ENCODE peak calls at places on chromosomes 7 and 10, in five cellular contexts. Y, N, P, G and A are unnamed samples.

GRCh38 chr7:39700932-39701331 is 77.6 kb downstream of the RALA start:
- DNase-seq in Y (no peak), N (no peak), P (peak; percentile 40), G (no peak), A (peak; percentile 19)

GRCh38 chr10:11483189-11484148 is 128.0 kb downstream of the USP6NL start:
- DNase-seq in Y (no peak), N (no peak), P (no peak), G (no peak), A (no peak)

GRCh38 chr10:104254493-104255243 is at the start of gene GSTO1:
- DNase-seq in Y (no peak), N (peak; percentile 18), P (peak; percentile 88), G (peak; percentile 45), A (peak; percentile 87)

GRCh38 chr7:101507791-101508252 is 121.3 kb downstream of the MYL10 start:
- DNase-seq in Y (peak; percentile 26), N (peak; percentile 63), P (peak; percentile 38), G (no peak), A (no peak)

GRCh38 chr7:112421666-112422486 is 28.4 kb upstream of the IFRD1 start:
- DNase-seq in Y (no peak), N (no peak), P (no peak), G (no peak), A (no peak)

GRCh38 chr7:727104-727805 is at the start of gene PRKAR1B:
- DNase-seq in Y (no peak), N (no peak), P (no peak), G (no peak), A (no peak)

GRCh38 chr10:17244712-17245365 is 16.8 kb downstream of the VIM start:
- DNase-seq in Y (no peak), N (no peak), P (no peak), G (no peak), A (no peak)

GRCh38 chr10:62230344-62231138 is 38.1 kb downstream of the RTKN2 start:
- DNase-seq in Y (no peak), N (no peak), P (no peak), G (no peak), A (no peak)

GRCh38 chr10:102113956-102114857 is 6.0 kb downstream of the LDB1 start:
- DNase-seq in Y (no peak), N (peak; percentile 17), P (no peak), G (no peak), A (peak; percentile 35)

GRCh38 chr10:110651044-110651958 is 7.2 kb downstream of the RBM20 start:
- DNase-seq in Y (no peak), N (no peak), P (no peak), G (no peak), A (no peak)

GRCh38 chr7:5374464-5374863 is 49.2 kb downstream of the TNRC18 start:
- DNase-seq in Y (no peak), N (no peak), P (no peak), G (no peak), A (no peak)

GRCh38 chr7:101817930-101818698 is 688 bp downstream of the CUX1 start:
- DNase-seq in Y (no peak), N (no peak), P (no peak), G (no peak), A (no peak)

GRCh38 chr10:15478429-15478828 is 107.3 kb upstream of the FAM171A1 start:
- DNase-seq in Y (no peak), N (no peak), P (no peak), G (no peak), A (no peak)

GRCh38 chr10:95392711-95393164 is 101.9 kb upstream of the PDLIM1 start:
- DNase-seq in Y (no peak), N (no peak), P (no peak), G (no peak), A (no peak)

GRCh38 chr10:97196213-97197029 is 10.7 kb upstream of the SLIT1 start:
- DNase-seq in Y (no peak), N (peak; percentile 44), P (peak; percentile 62), G (no peak), A (peak; percentile 56)

GRCh38 chr7:75624134-75624832 is 114.5 kb downstream of the HIP1 start:
- DNase-seq in Y (no peak), N (no peak), P (peak; percentile 43), G (no peak), A (peak; percentile 47)

GRCh38 chr7:41942468-41943097 is 239.7 kb upstream of the INHBA start:
- DNase-seq in Y (no peak), N (no peak), P (no peak), G (no peak), A (no peak)

GRCh38 chr7:127594490-127594889 is 954 bp downstream of the FSCN3 start:
- DNase-seq in Y (no peak), N (no peak), P (peak; percentile 75), G (no peak), A (no peak)

GRCh38 chr10:130790339-130790738 is 521.2 kb downstream of the TCERG1L start:
- DNase-seq in Y (no peak), N (no peak), P (no peak), G (no peak), A (no peak)

GRCh38 chr7:2508327-2509231 is 11.0 kb upstream of the LFNG start:
- DNase-seq in Y (no peak), N (no peak), P (no peak), G (no peak), A (peak; percentile 79)

GRCh38 chr7:89129600-89130375 is 334.3 kb upstream of the TEX47 start:
- DNase-seq in Y (no peak), N (no peak), P (no peak), G (no peak), A (no peak)

GRCh38 chr10:71973777-71974488 is 9.7 kb downstream of the CHST3 start:
- DNase-seq in Y (no peak), N (no peak), P (no peak), G (no peak), A (no peak)

GRCh38 chr7:106957766-106958165 is 86.7 kb upstream of the PRKAR2B start:
- DNase-seq in Y (no peak), N (no peak), P (peak; percentile 54), G (no peak), A (no peak)

GRCh38 chr10:5894458-5894857 is 4.4 kb downstream of the FBH1 start:
- DNase-seq in Y (no peak), N (no peak), P (no peak), G (no peak), A (no peak)

GRCh38 chr7:20331912-20332317 is 1.2 kb downstream of the ITGB8 start:
- DNase-seq in Y (no peak), N (no peak), P (no peak), G (no peak), A (no peak)

GRCh38 chr7:8250547-8250946 is 11.4 kb downstream of the ICA1 start:
- DNase-seq in Y (no peak), N (no peak), P (no peak), G (no peak), A (no peak)

GRCh38 chr7:18345641-18346234 is 149.8 kb upstream of the HDAC9 start:
- DNase-seq in Y (peak; percentile 54), N (peak; percentile 28), P (peak; percentile 51), G (no peak), A (no peak)

GRCh38 chr10:116985611-116986010 is 19.4 kb downstream of the SHTN1 start:
- DNase-seq in Y (no peak), N (no peak), P (no peak), G (no peak), A (no peak)

GRCh38 chr7:157065046-157065445 is 54.6 kb upstream of the MNX1 start:
- DNase-seq in Y (no peak), N (no peak), P (no peak), G (no peak), A (no peak)

GRCh38 chr7:156780724-156781455 is 112.1 kb downstream of the LMBR1 start:
- DNase-seq in Y (no peak), N (no peak), P (no peak), G (no peak), A (no peak)

GRCh38 chr7:154880512-154880911 is 122.4 kb downstream of the PAXIP1 start:
- DNase-seq in Y (no peak), N (no peak), P (no peak), G (no peak), A (no peak)